ENCODE peak calls at places on chromosome X, in five cellular contexts. U is neural crest cell; F is effector memory CD8-positive, alpha-beta T cell; I is fibroblast of the aortic adventitia; R is AG08396. L is an unnamed sample.

GRCh38 chrX:117543885-117544284 is 572.7 kb downstream of the KLHL13 start:
- DNase-seq in U (no peak), F (no peak), I (no peak), R (no peak), L (no peak)

GRCh38 chrX:154485150-154486051 is 1.0 kb downstream of the UBL4A start:
- DNase-seq in U (no peak), F (no peak), I (no peak), R (no peak), L (no peak)

GRCh38 chrX:123962006-123962485 is 540 bp downstream of the STAG2 start:
- DNase-seq in U (no peak), F (peak), I (no peak), R (no peak), L (no peak)

GRCh38 chrX:119690921-119691716 is 1.8 kb downstream of the SEPTIN6 start:
- DNase-seq in U (no peak), F (no peak), I (peak), R (no peak), L (no peak)

GRCh38 chrX:40933132-40934078 is 151.8 kb upstream of the USP9X start:
- DNase-seq in U (no peak), F (no peak), I (peak), R (no peak), L (no peak)

GRCh38 chrX:39688576-39689373 is 409.0 kb downstream of the BCOR start:
- DNase-seq in U (peak), F (no peak), I (peak), R (peak), L (peak)

GRCh38 chrX:126064901-126065541 is 101.1 kb downstream of the DCAF12L2 start:
- DNase-seq in U (no peak), F (no peak), I (no peak), R (no peak), L (no peak)

GRCh38 chrX:29617725-29618124 is 597.6 kb upstream of the MAGEB2 start:
- DNase-seq in U (no peak), F (no peak), I (peak), R (no peak), L (no peak)

L was measured in cardiac septum.